ENCODE peak calls at places on chromosomes 11 and 22, in four cellular contexts. F is transverse colon, M is sigmoid colon, R is SK-N-SH. G is an unnamed sample.

GRCh38 chr11:76648929-76649328 is 21.6 kb downstream of the LRRC32 start:
- DNase-seq in F (no peak), M (no peak), R (no peak), G (no peak)

GRCh38 chr11:119361056-119361787 is 14.7 kb upstream of the MFRP start:
- DNase-seq in F (no peak), M (peak; percentile 72), R (peak; percentile 26), G (no peak)

GRCh38 chr22:46591890-46592289 is 28.3 kb upstream of the GRAMD4 start:
- DNase-seq in F (no peak), M (no peak), R (no peak), G (no peak)

GRCh38 chr11:107259826-107260225 is 197.8 kb downstream of the CWF19L2 start:
- DNase-seq in F (no peak), M (no peak), R (no peak), G (no peak)

GRCh38 chr22:47713880-47714452 is 951.5 kb downstream of the TBC1D22A start:
- DNase-seq in F (no peak), M (no peak), R (no peak), G (no peak)

GRCh38 chr11:78840623-78841022 is 266.0 kb upstream of the NARS2 start:
- DNase-seq in F (no peak), M (peak; percentile 69), R (no peak), G (no peak)

GRCh38 chr11:6572215-6572614 is 31.2 kb downstream of the RRP8 start:
- DNase-seq in F (no peak), M (no peak), R (no peak), G (no peak)

GRCh38 chr11:94787798-94788197 is 19.6 kb downstream of the AMOTL1 start:
- DNase-seq in F (no peak), M (no peak), R (no peak), G (no peak)

GRCh38 chr11:18080451-18080850 is 25.4 kb downstream of the SAAL1 start:
- DNase-seq in F (no peak), M (no peak), R (no peak), G (no peak)

GRCh38 chr11:111406091-111406490 is 27.0 kb upstream of the POU2AF1 start:
- DNase-seq in F (no peak), M (no peak), R (no peak), G (no peak)

GRCh38 chr11:34585870-34586654 is 34.8 kb upstream of the EHF start:
- DNase-seq in F (no peak), M (no peak), R (peak; percentile 33), G (peak; percentile 16)

GRCh38 chr22:50059881-50060262 is 1.8 kb upstream of the TTLL8 start:
- DNase-seq in F (no peak), M (no peak), R (no peak), G (no peak)

GRCh38 chr11:9626778-9627394 is 37.0 kb upstream of the SWAP70 start:
- DNase-seq in F (no peak), M (no peak), R (no peak), G (no peak)

GRCh38 chr22:38135133-38135706 is 24.7 kb upstream of the BAIAP2L2 start:
- DNase-seq in F (no peak), M (peak; percentile 37), R (no peak), G (no peak)

GRCh38 chr11:46513934-46514342 is 79.9 kb downstream of the AMBRA1 start:
- DNase-seq in F (peak; percentile 39), M (peak; percentile 87), R (peak; percentile 75), G (no peak)

GRCh38 chr11:125464266-125464662 is 31.8 kb downstream of the FEZ1 start:
- DNase-seq in F (no peak), M (no peak), R (no peak), G (no peak)

GRCh38 chr11:119092880-119093665 is 8.4 kb downstream of the HMBS start:
- DNase-seq in F (no peak), M (peak; percentile 59), R (no peak), G (no peak)

GRCh38 chr11:66491315-66491935 is 11.2 kb downstream of the DPP3 start:
- DNase-seq in F (no peak), M (no peak), R (peak; percentile 63), G (no peak)

GRCh38 chr11:128727320-128727719 is 33.4 kb downstream of the FLI1 start:
- DNase-seq in F (no peak), M (no peak), R (no peak), G (no peak)

GRCh38 chr11:128727811-128728431 is 34.0 kb downstream of the FLI1 start:
- DNase-seq in F (no peak), M (no peak), R (no peak), G (no peak)

GRCh38 chr11:128731041-128731663 is 37.3 kb downstream of the FLI1 start:
- DNase-seq in F (peak; percentile 37), M (no peak), R (no peak), G (no peak)

GRCh38 chr11:128726464-128727139 is 32.7 kb downstream of the FLI1 start:
- DNase-seq in F (peak; percentile 59), M (no peak), R (no peak), G (no peak)

DNA sequence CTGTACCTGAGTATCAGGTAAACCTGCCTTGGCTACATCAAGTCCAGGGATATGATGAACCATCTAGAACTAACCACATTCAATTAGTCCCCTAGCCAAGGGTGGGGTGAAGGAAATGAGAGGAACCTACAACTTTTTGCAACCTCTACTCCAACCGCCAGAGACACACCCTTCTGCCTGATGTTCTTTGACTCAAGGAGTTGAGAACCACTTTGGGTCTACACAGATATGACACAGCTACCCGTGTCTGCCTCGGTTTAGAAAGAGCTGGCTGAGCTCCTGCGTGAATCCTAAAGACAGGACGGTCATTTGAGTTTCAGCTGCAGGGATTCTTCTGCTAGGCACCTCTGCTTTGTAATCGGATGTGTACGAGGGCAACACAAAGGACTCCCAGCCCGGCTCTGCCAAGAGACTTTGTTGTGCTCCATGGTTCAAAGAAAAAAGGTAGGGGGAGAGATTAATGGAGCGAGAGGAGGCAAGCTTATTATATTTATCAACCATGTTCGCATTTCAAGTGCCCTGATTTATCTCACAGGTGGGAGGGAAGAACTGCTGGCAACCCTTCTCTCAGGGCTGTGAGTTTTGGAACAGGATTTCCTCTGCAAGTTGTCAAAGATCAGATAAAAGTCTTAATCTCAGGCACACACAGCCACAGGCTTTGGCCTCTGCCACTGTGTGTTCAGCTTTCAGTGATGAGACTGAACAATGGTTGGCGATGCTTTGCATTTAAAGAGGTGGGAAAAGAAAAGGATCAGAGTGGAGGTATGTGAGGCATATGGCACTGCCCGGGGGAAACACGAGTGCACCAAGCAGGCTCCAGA is 35.1 kb downstream of the FLI1 start:
- DNase-seq in F (no peak), M (no peak), R (no peak), G (no peak)
- TF ChIP-seq POLR2AphosphoS5 in F (no peak), M (no peak), R (no peak), G (no peak)

GRCh38 chr22:37017356-37017755 is 1.9 kb downstream of the TST start:
- DNase-seq in F (no peak), M (no peak), R (no peak), G (no peak)

GRCh38 chr22:37014835-37015586 is 4.2 kb downstream of the TST start:
- DNase-seq in F (peak; percentile 62), M (no peak), R (no peak), G (no peak)

GRCh38 chr22:37014415-37014806 is 4.8 kb downstream of the TST start:
- DNase-seq in F (no peak), M (no peak), R (no peak), G (no peak)

GRCh38 chr22:37015587-37015878 is 3.7 kb downstream of the TST start:
- DNase-seq in F (peak; percentile 45), M (no peak), R (no peak), G (no peak)

GRCh38 chr22:37016134-37016910 is 2.9 kb downstream of the TST start:
- DNase-seq in F (peak; percentile 89), M (no peak), R (no peak), G (no peak)
- TF ChIP-seq POLR2AphosphoS5 in F (peak; percentile 59), M (no peak), R (no peak), G (no peak)

GRCh38 chr11:405976-406795 is 8.6 kb downstream of the SIGIRR start:
- DNase-seq in F (no peak), M (peak; percentile 72), R (no peak), G (no peak)
- TF ChIP-seq POLR2AphosphoS5 in F (no peak), M (no peak), R (no peak), G (no peak)

DNA sequence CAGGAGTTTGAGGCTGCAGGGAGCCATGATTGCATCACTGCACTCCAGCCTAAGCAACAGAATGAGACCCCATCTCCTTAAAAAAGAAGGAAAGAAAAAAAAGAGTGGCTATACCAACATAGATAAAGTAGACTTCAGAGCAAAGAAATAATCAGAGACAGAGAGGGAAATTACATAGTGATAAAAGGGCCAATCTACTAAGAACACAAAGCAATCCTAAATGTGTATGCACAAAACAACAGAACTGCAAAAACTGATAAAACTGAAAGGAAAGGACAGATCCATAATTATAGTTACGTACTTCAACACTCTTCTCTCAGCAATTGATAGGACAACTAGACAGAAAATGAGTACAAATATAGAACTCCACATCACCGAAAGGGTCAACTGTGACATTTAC is 17.8 kb upstream of the OR2AT4 start:
- DNase-seq in F (no peak), M (no peak), R (no peak), G (no peak)
- TF ChIP-seq POLR2AphosphoS5 in F (no peak), M (no peak), R (no peak), G (no peak)

DNA sequence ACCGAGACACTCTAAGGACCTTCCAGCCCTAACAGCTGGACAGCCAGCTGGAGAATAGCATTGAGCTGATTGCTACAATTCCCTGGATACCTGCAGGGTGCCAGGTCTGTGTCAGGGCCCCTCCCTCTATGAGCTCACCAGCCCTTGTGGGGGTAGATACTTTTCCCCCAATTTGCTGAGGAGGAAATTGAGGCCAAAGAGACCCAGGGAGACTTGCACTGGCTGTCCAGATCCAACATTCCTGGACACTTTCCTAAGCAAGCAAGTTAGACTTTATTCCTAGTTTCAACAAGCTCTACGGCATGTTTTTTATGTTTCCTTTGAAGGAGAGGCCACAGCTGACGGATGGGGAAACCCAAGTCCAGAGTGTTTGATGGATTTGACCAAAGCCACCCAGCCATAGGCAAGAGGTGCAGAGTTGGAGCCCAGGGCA is 286.4 kb downstream of the MN1 start:
- DNase-seq in F (no peak), M (peak; percentile 83), R (no peak), G (no peak)
- TF ChIP-seq POLR2AphosphoS5 in F (no peak), M (peak; percentile 40), R (no peak), G (no peak)

GRCh38 chr11:121965330-121965729 is 150.7 kb downstream of the BLID start:
- DNase-seq in F (no peak), M (no peak), R (no peak), G (no peak)
- TF ChIP-seq POLR2AphosphoS5 in F (no peak), M (no peak), R (no peak), G (no peak)

GRCh38 chr22:24501366-24502005 is 6.4 kb downstream of the UPB1 start:
- DNase-seq in F (no peak), M (no peak), R (no peak), G (no peak)
- TF ChIP-seq POLR2AphosphoS5 in F (no peak), M (no peak), R (no peak), G (no peak)

DNA sequence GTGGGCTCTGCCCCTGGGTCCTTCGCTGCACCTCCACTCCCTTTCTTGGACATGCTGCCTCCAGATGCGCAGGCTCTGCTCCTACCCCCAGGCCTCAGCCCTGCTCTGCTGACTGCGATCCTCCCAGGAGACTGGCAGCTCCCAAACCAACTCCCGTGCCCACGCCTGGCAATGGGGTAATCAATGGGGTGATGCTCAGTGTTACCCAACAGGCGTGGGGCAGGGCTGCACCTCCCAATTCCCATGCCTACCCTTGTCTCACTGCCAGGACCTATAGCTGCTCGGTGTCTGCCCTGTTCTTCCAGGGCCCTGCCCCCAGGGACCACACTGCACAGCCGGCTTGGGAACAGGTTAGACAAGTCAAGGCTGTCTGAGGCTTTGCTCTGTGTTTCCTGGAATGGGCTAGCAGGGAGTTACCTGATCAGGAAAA is at the start of gene ALDH3B2:
- DNase-seq in F (peak; percentile 81), M (no peak), R (no peak), G (no peak)
- TF ChIP-seq POLR2AphosphoS5 in F (peak; percentile 10), M (no peak), R (no peak), G (no peak)